ENCODE peak calls at places on chromosome 1, in eight cellular contexts. X is left ventricle myocardium inferior, I is K562, G is HCT116, U is AG09309, Y is psoas muscle, V is endodermal cell, B is GM12865. A is an unnamed sample.
A peak's percentile ranks its signal among the peaks of the same experiment; 100 is the strongest.

GRCh38 chr1:84632975-84633427 is 57.3 kb downstream of the SSX2IP start:
- DNase-seq in X (no peak), I (no peak), G (peak; percentile 22), U (peak; percentile 31), Y (no peak), V (no peak), B (no peak), A (peak; percentile 13)

GRCh38 chr1:10696977-10697376 is 99.5 kb downstream of the CASZ1 start:
- DNase-seq in X (no peak), I (no peak), G (no peak), U (no peak), Y (no peak), V (no peak), B (no peak), A (no peak)

GRCh38 chr1:2466834-2467554 is 9.1 kb upstream of the PLCH2 start:
- DNase-seq in X (no peak), I (peak; percentile 92), G (no peak), U (no peak), Y (no peak), V (peak; percentile 84), B (no peak), A (no peak)

GRCh38 chr1:10210841-10211804 is 753 bp downstream of the KIF1B start:
- DNase-seq in X (peak; percentile 92), I (peak; percentile 70), G (peak; percentile 61), U (peak; percentile 88), Y (peak; percentile 95), V (peak; percentile 85), B (peak; percentile 28), A (peak; percentile 59)

GRCh38 chr1:9028921-9029715 is 2.9 kb upstream of the SLC2A7 start:
- DNase-seq in X (no peak), I (no peak), G (no peak), U (peak; percentile 47), Y (no peak), V (no peak), B (no peak), A (no peak)

GRCh38 chr1:5822726-5823125 is 169.5 kb downstream of the NPHP4 start:
- DNase-seq in X (no peak), I (no peak), G (no peak), U (no peak), Y (no peak), V (no peak), B (no peak), A (no peak)

GRCh38 chr1:78176448-78176847 is 130.7 kb downstream of the GIPC2 start:
- DNase-seq in X (no peak), I (no peak), G (no peak), U (peak; percentile 89), Y (no peak), V (no peak), B (no peak), A (peak; percentile 48)

GRCh38 chr1:12078938-12079861 is 16.1 kb downstream of the TNFRSF8 start:
- DNase-seq in X (no peak), I (peak; percentile 76), G (peak; percentile 27), U (no peak), Y (no peak), V (peak; percentile 91), B (peak; percentile 90), A (peak; percentile 18)

GRCh38 chr1:2514863-2515762 is 11.3 kb downstream of the PANK4 start:
- DNase-seq in X (no peak), I (no peak), G (no peak), U (no peak), Y (no peak), V (no peak), B (no peak), A (no peak)

GRCh38 chr1:14972107-14972506 is 181.4 kb upstream of the TMEM51 start:
- DNase-seq in X (no peak), I (no peak), G (no peak), U (no peak), Y (no peak), V (no peak), B (no peak), A (no peak)

GRCh38 chr1:14969006-14969405 is 184.5 kb upstream of the TMEM51 start:
- DNase-seq in X (no peak), I (no peak), G (no peak), U (no peak), Y (no peak), V (no peak), B (peak; percentile 49), A (no peak)

GRCh38 chr1:14970799-14971141 is 182.8 kb upstream of the TMEM51 start:
- DNase-seq in X (no peak), I (no peak), G (no peak), U (no peak), Y (no peak), V (no peak), B (no peak), A (no peak)

GRCh38 chr1:14971201-14971600 is 182.3 kb upstream of the TMEM51 start:
- DNase-seq in X (no peak), I (no peak), G (no peak), U (no peak), Y (no peak), V (no peak), B (no peak), A (no peak)

GRCh38 chr1:14970115-14970798 is 183.3 kb upstream of the TMEM51 start:
- DNase-seq in X (peak; percentile 42), I (peak; percentile 96), G (peak; percentile 76), U (peak; percentile 80), Y (peak; percentile 47), V (peak; percentile 63), B (peak; percentile 48), A (no peak)
- H3K4me3 ChIP-seq in X (no peak overlapping the region), I (no peak overlapping the region), G (no peak overlapping the region), U (no peak overlapping the region), Y (no peak overlapping the region), V (no peak overlapping the region), B (no peak overlapping the region), A (no peak overlapping the region)

GRCh38 chr1:246258250-246258649 is 248.8 kb downstream of the SMYD3 start:
- DNase-seq in X (no peak), I (no peak), G (no peak), U (no peak), Y (no peak), V (no peak), B (no peak), A (no peak)

GRCh38 chr1:246262281-246262680 is 244.8 kb downstream of the SMYD3 start:
- DNase-seq in X (no peak), I (no peak), G (no peak), U (no peak), Y (no peak), V (no peak), B (no peak), A (no peak)

GRCh38 chr1:246265481-246265880 is 241.6 kb downstream of the SMYD3 start:
- DNase-seq in X (no peak), I (no peak), G (no peak), U (no peak), Y (no peak), V (no peak), B (no peak), A (no peak)

GRCh38 chr1:246267426-246267825 is 239.7 kb downstream of the SMYD3 start:
- DNase-seq in X (no peak), I (no peak), G (no peak), U (no peak), Y (no peak), V (no peak), B (no peak), A (no peak)

DNA sequence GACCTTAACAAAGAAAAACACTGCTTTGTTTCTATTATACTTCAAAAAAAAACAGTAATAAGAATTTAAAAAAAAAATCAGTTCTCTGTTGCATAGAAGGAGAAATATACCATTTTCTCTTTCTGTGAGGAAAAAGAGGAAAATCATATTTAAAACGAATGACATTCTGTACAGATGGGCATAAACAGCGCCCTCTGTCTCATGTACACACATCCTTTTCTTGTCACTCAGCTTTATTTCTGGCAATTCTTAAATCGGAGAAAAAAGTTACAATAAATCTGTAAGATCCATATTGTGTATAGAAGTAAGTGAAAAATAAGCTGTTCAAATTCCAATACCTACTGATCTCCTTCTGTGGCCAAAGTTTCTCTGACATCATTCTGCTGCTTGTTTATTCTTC is 245.4 kb downstream of the SMYD3 start:
- DNase-seq in X (no peak), I (no peak), G (no peak), U (no peak), Y (no peak), V (no peak), B (no peak), A (no peak)
- TF ChIP-seq CTCF in X (no peak), I (no peak), G (peak; percentile 19), U (peak; percentile 22), Y (no peak), V (peak; percentile 39), B (no peak), A (peak; percentile 12)

GRCh38 chr1:190475394-190476250 is 2.0 kb downstream of the BRINP3 start:
- DNase-seq in X (no peak), I (no peak), G (no peak), U (no peak), Y (no peak), V (peak; percentile 82), B (no peak), A (no peak)

GRCh38 chr1:190478193-190479007 is 736 bp upstream of the BRINP3 start:
- DNase-seq in X (no peak), I (no peak), G (peak; percentile 48), U (no peak), Y (no peak), V (peak; percentile 84), B (peak; percentile 32), A (no peak)

GRCh38 chr1:190479028-190479427 is 1.4 kb upstream of the BRINP3 start:
- DNase-seq in X (no peak), I (no peak), G (peak; percentile 8), U (no peak), Y (no peak), V (no peak), B (no peak), A (peak; percentile 12)

GRCh38 chr1:190479537-190479936 is 1.9 kb upstream of the BRINP3 start:
- DNase-seq in X (no peak), I (no peak), G (peak; percentile 8), U (no peak), Y (no peak), V (no peak), B (no peak), A (no peak)

DNA sequence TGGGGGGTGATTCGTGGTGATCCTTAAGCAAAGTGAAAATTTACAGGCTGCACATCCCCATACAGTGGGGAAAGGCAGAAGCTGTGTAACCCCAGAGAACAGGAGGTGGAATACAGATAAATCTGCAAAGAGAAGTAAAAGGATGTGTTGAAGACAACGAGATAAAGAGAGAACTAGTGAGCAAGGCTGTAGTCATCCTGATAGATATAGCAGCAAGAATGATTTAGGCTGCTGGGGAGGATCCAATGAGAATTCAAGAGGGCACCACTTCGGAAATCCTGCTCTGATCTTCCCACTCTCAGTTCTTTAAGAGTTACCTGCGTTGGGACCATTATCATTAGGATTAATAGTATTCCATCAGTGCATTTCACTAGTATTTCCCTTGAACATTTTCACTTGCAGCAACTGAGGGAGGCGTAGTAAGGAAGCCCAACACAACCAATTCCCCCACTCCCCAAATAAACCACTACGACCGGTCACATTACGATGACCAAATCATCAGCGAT is at the start of gene BRINP3:
- DNase-seq in X (no peak), I (no peak), G (no peak), U (no peak), Y (no peak), V (no peak), B (no peak), A (no peak)
- H3K4me3 ChIP-seq in X (peak within 1 kb of the TSS; percentile 57), I (no peak within 1 kb of the TSS), G (peak within 1 kb of the TSS; percentile 80), U (no peak within 1 kb of the TSS), Y (peak within 1 kb of the TSS; percentile 41), V (peak within 1 kb of the TSS; percentile 83), B (no peak within 1 kb of the TSS), A (peak within 1 kb of the TSS; percentile 63)

DNA sequence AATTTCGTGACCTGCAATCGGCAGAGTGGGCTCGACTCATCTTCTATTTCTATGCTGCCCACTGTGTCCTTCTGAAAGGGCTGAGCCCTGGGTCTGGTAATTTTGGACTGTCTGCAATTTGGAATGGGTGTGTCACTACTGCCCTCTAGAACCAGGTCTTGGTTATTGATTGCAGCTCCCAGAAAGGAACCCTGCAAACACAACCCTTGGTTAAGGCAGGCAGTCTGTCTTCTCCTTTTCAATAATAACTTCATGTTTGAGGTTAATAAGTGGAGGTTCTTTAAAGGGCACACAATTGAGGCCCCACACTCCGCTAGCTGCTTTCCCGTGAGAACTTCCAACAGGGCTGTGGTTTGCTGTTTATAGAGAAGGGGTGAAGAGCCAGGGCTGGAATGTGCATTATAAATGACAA is 79.9 kb upstream of the LYST start:
- DNase-seq in X (no peak), I (no peak), G (no peak), U (peak; percentile 40), Y (no peak), V (no peak), B (peak; percentile 48), A (peak; percentile 76)
- TF ChIP-seq CTCF in X (peak; percentile 30), I (peak; percentile 11), G (peak; percentile 58), U (peak; percentile 47), Y (no peak), V (no peak), B (peak; percentile 44), A (peak; percentile 38)

A was measured in astrocyte of the cerebellum.